ENCODE peak calls at places on chromosomes 16 and 17, in eight cellular contexts. K is AG20443; U is activated CD4-positive, alpha-beta T cell treated with anti-CD3 and anti-CD28 coated beads, Interleukin-2, amount 50 U/mL, for 48 hours; S is activated T-helper 2 cell treated with anti-CD3 and anti-CD28 coated beads, Interferon-gamma antibody, Interleukin-2, Interleukin-4, amounts not matched to agents 10 μg/mL and 5 μg/mL and 100 μg/mL, durations not matched to agents 14 hours and 24 hours and 36 hours; Y is NCI-H774; E is astrocyte of the hippocampus; M is BJ; D is stimulated activated CD4-positive, alpha-beta T cell treated with anti-CD3 and anti-CD28 coated beads, Interleukin-1b, Interleukin-23, amount 100 ng/mL, for 24 hours. H is an unnamed sample.

GRCh38 chr17:63274156-63274555 is 171.9 kb downstream of the CYB561 start:
- DNase-seq in K (peak), U (no peak), S (no peak), Y (no peak), E (no peak), M (no peak), D (no peak), H (no peak)

GRCh38 chr17:228223-228615 is 46.8 kb upstream of the DOC2B start:
- DNase-seq in K (no peak), U (no peak), S (no peak), Y (no peak), E (no peak), M (no peak), D (no peak), H (no peak)

GRCh38 chr16:3652373-3653037 is 2.0 kb upstream of the DNASE1 start:
- DNase-seq in K (no peak), U (no peak), S (no peak), Y (no peak), E (no peak), M (no peak), D (no peak), H (no peak)

GRCh38 chr17:38439436-38439835 is 11.2 kb downstream of the ARHGAP23 start:
- DNase-seq in K (no peak), U (no peak), S (no peak), Y (no peak), E (no peak), M (no peak), D (no peak), H (no peak)

GRCh38 chr16:88783391-88784073 is 1.5 kb downstream of the PIEZO1 start:
- DNase-seq in K (no peak), U (no peak), S (no peak), Y (no peak), E (peak), M (no peak), D (no peak), H (no peak)

GRCh38 chr16:63461248-63461841 is 1425.1 kb upstream of the CDH8 start:
- DNase-seq in K (peak), U (no peak), S (no peak), Y (peak), E (peak), M (no peak), D (no peak), H (peak)

GRCh38 chr16:66365588-66365987 is 903 bp upstream of the CDH5 start:
- DNase-seq in K (peak), U (no peak), S (no peak), Y (no peak), E (peak), M (no peak), D (no peak), H (no peak)

GRCh38 chr17:1109606-1110523 is 69.9 kb downstream of the ABR start:
- DNase-seq in K (no peak), U (peak), S (no peak), Y (no peak), E (no peak), M (no peak), D (no peak), H (no peak)

GRCh38 chr17:7557825-7558543 is 566 bp upstream of the TNFSF13 start:
- DNase-seq in K (peak), U (no peak), S (no peak), Y (peak), E (peak), M (no peak), D (no peak), H (no peak)

GRCh38 chr17:52420555-52421078 is 262.1 kb upstream of the CA10 start:
- DNase-seq in K (no peak), U (no peak), S (no peak), Y (no peak), E (no peak), M (no peak), D (no peak), H (no peak)

GRCh38 chr16:84043486-84044107 is 1.0 kb upstream of the SLC38A8 start:
- DNase-seq in K (no peak), U (no peak), S (no peak), Y (no peak), E (peak), M (no peak), D (no peak), H (no peak)